ENCODE peak calls at places on chromosomes 6 and 20, in six cellular contexts. One of them, this sample, is unnamed.

GRCh38 chr6:42993445-42993844 is 9.1 kb downstream of the PPP2R5D start:
- DNase-seq in activated T-helper 2 cell treated with anti-CD3 and anti-CD28 coated beads, Interferon-gamma antibody, Interleukin-2, Interleukin-4, amounts not matched to agents 10 μg/mL and 5 μg/mL and 100 μg/mL, durations not matched to agents 14 hours and 24 hours and 36 hours: no peak
- DNase-seq in activated CD4-positive, alpha-beta T cell treated with anti-CD3 and anti-CD28 coated beads for 48 hours: no peak
- DNase-seq in cardiac muscle cell: no peak
- DNase-seq in dorsolateral prefrontal cortex: no peak
- DNase-seq in fibroblast of the aortic adventitia: no peak
- DNase-seq in this sample: no peak

GRCh38 chr20:58619847-58620431 is 31.1 kb upstream of the STX16 start:
- DNase-seq in activated T-helper 2 cell treated with anti-CD3 and anti-CD28 coated beads, Interferon-gamma antibody, Interleukin-2, Interleukin-4, amounts not matched to agents 10 μg/mL and 5 μg/mL and 100 μg/mL, durations not matched to agents 14 hours and 24 hours and 36 hours: no peak
- DNase-seq in activated CD4-positive, alpha-beta T cell treated with anti-CD3 and anti-CD28 coated beads for 48 hours: no peak
- DNase-seq in cardiac muscle cell: no peak
- DNase-seq in dorsolateral prefrontal cortex: no peak
- DNase-seq in fibroblast of the aortic adventitia: no peak
- DNase-seq in this sample: no peak

GRCh38 chr6:108715832-108716231 is 132.4 kb upstream of the ARMC2 start:
- DNase-seq in activated T-helper 2 cell treated with anti-CD3 and anti-CD28 coated beads, Interferon-gamma antibody, Interleukin-2, Interleukin-4, amounts not matched to agents 10 μg/mL and 5 μg/mL and 100 μg/mL, durations not matched to agents 14 hours and 24 hours and 36 hours: no peak
- DNase-seq in activated CD4-positive, alpha-beta T cell treated with anti-CD3 and anti-CD28 coated beads for 48 hours: no peak
- DNase-seq in cardiac muscle cell: peak
- DNase-seq in dorsolateral prefrontal cortex: no peak
- DNase-seq in fibroblast of the aortic adventitia: peak
- DNase-seq in this sample: no peak

GRCh38 chr6:88823998-88824397 is 139.4 kb downstream of the RNGTT start:
- DNase-seq in activated T-helper 2 cell treated with anti-CD3 and anti-CD28 coated beads, Interferon-gamma antibody, Interleukin-2, Interleukin-4, amounts not matched to agents 10 μg/mL and 5 μg/mL and 100 μg/mL, durations not matched to agents 14 hours and 24 hours and 36 hours: no peak
- DNase-seq in activated CD4-positive, alpha-beta T cell treated with anti-CD3 and anti-CD28 coated beads for 48 hours: no peak
- DNase-seq in cardiac muscle cell: no peak
- DNase-seq in dorsolateral prefrontal cortex: no peak
- DNase-seq in fibroblast of the aortic adventitia: peak
- DNase-seq in this sample: no peak

GRCh38 chr6:56949925-56950495 is 4.9 kb upstream of the BEND6 start:
- DNase-seq in activated T-helper 2 cell treated with anti-CD3 and anti-CD28 coated beads, Interferon-gamma antibody, Interleukin-2, Interleukin-4, amounts not matched to agents 10 μg/mL and 5 μg/mL and 100 μg/mL, durations not matched to agents 14 hours and 24 hours and 36 hours: no peak
- DNase-seq in activated CD4-positive, alpha-beta T cell treated with anti-CD3 and anti-CD28 coated beads for 48 hours: no peak
- DNase-seq in cardiac muscle cell: peak
- DNase-seq in dorsolateral prefrontal cortex: no peak
- DNase-seq in fibroblast of the aortic adventitia: peak
- DNase-seq in this sample: no peak

GRCh38 chr20:31542201-31542842 is 28.1 kb downstream of the HM13 start:
- DNase-seq in activated T-helper 2 cell treated with anti-CD3 and anti-CD28 coated beads, Interferon-gamma antibody, Interleukin-2, Interleukin-4, amounts not matched to agents 10 μg/mL and 5 μg/mL and 100 μg/mL, durations not matched to agents 14 hours and 24 hours and 36 hours: no peak
- DNase-seq in activated CD4-positive, alpha-beta T cell treated with anti-CD3 and anti-CD28 coated beads for 48 hours: peak
- DNase-seq in cardiac muscle cell: no peak
- DNase-seq in dorsolateral prefrontal cortex: no peak
- DNase-seq in fibroblast of the aortic adventitia: no peak
- DNase-seq in this sample: no peak

GRCh38 chr6:33590531-33591198 is 10.6 kb upstream of the BAK1 start:
- DNase-seq in activated T-helper 2 cell treated with anti-CD3 and anti-CD28 coated beads, Interferon-gamma antibody, Interleukin-2, Interleukin-4, amounts not matched to agents 10 μg/mL and 5 μg/mL and 100 μg/mL, durations not matched to agents 14 hours and 24 hours and 36 hours: no peak
- DNase-seq in activated CD4-positive, alpha-beta T cell treated with anti-CD3 and anti-CD28 coated beads for 48 hours: no peak
- DNase-seq in cardiac muscle cell: no peak
- DNase-seq in dorsolateral prefrontal cortex: no peak
- DNase-seq in fibroblast of the aortic adventitia: no peak
- DNase-seq in this sample: no peak

GRCh38 chr6:43970913-43971775 is 156.1 kb downstream of the MRPL14 start:
- DNase-seq in activated T-helper 2 cell treated with anti-CD3 and anti-CD28 coated beads, Interferon-gamma antibody, Interleukin-2, Interleukin-4, amounts not matched to agents 10 μg/mL and 5 μg/mL and 100 μg/mL, durations not matched to agents 14 hours and 24 hours and 36 hours: no peak
- DNase-seq in activated CD4-positive, alpha-beta T cell treated with anti-CD3 and anti-CD28 coated beads for 48 hours: no peak
- DNase-seq in cardiac muscle cell: no peak
- DNase-seq in dorsolateral prefrontal cortex: no peak
- DNase-seq in fibroblast of the aortic adventitia: no peak
- DNase-seq in this sample: peak

GRCh38 chr6:42402184-42402583 is 49.5 kb downstream of the TRERF1 start:
- DNase-seq in activated T-helper 2 cell treated with anti-CD3 and anti-CD28 coated beads, Interferon-gamma antibody, Interleukin-2, Interleukin-4, amounts not matched to agents 10 μg/mL and 5 μg/mL and 100 μg/mL, durations not matched to agents 14 hours and 24 hours and 36 hours: peak
- DNase-seq in activated CD4-positive, alpha-beta T cell treated with anti-CD3 and anti-CD28 coated beads for 48 hours: peak
- DNase-seq in cardiac muscle cell: peak
- DNase-seq in dorsolateral prefrontal cortex: no peak
- DNase-seq in fibroblast of the aortic adventitia: peak
- DNase-seq in this sample: no peak

GRCh38 chr6:111941686-111942330 is 68.6 kb upstream of the FYN start:
- DNase-seq in activated T-helper 2 cell treated with anti-CD3 and anti-CD28 coated beads, Interferon-gamma antibody, Interleukin-2, Interleukin-4, amounts not matched to agents 10 μg/mL and 5 μg/mL and 100 μg/mL, durations not matched to agents 14 hours and 24 hours and 36 hours: no peak
- DNase-seq in activated CD4-positive, alpha-beta T cell treated with anti-CD3 and anti-CD28 coated beads for 48 hours: no peak
- DNase-seq in cardiac muscle cell: peak
- DNase-seq in dorsolateral prefrontal cortex: no peak
- DNase-seq in fibroblast of the aortic adventitia: no peak
- DNase-seq in this sample: no peak

GRCh38 chr6:150139533-150139932 is 3.3 kb upstream of the PPP1R14C start:
- DNase-seq in activated T-helper 2 cell treated with anti-CD3 and anti-CD28 coated beads, Interferon-gamma antibody, Interleukin-2, Interleukin-4, amounts not matched to agents 10 μg/mL and 5 μg/mL and 100 μg/mL, durations not matched to agents 14 hours and 24 hours and 36 hours: no peak
- DNase-seq in activated CD4-positive, alpha-beta T cell treated with anti-CD3 and anti-CD28 coated beads for 48 hours: no peak
- DNase-seq in cardiac muscle cell: no peak
- DNase-seq in dorsolateral prefrontal cortex: no peak
- DNase-seq in fibroblast of the aortic adventitia: no peak
- DNase-seq in this sample: no peak

GRCh38 chr20:20366896-20367680 is 816 bp upstream of the INSM1 start:
- DNase-seq in activated T-helper 2 cell treated with anti-CD3 and anti-CD28 coated beads, Interferon-gamma antibody, Interleukin-2, Interleukin-4, amounts not matched to agents 10 μg/mL and 5 μg/mL and 100 μg/mL, durations not matched to agents 14 hours and 24 hours and 36 hours: no peak
- DNase-seq in activated CD4-positive, alpha-beta T cell treated with anti-CD3 and anti-CD28 coated beads for 48 hours: peak
- DNase-seq in cardiac muscle cell: no peak
- DNase-seq in dorsolateral prefrontal cortex: peak
- DNase-seq in fibroblast of the aortic adventitia: no peak
- DNase-seq in this sample: no peak

GRCh38 chr6:105459049-105459448 is 56.2 kb upstream of the PREP start:
- DNase-seq in activated T-helper 2 cell treated with anti-CD3 and anti-CD28 coated beads, Interferon-gamma antibody, Interleukin-2, Interleukin-4, amounts not matched to agents 10 μg/mL and 5 μg/mL and 100 μg/mL, durations not matched to agents 14 hours and 24 hours and 36 hours: no peak
- DNase-seq in activated CD4-positive, alpha-beta T cell treated with anti-CD3 and anti-CD28 coated beads for 48 hours: peak
- DNase-seq in cardiac muscle cell: no peak
- DNase-seq in dorsolateral prefrontal cortex: no peak
- DNase-seq in fibroblast of the aortic adventitia: peak
- DNase-seq in this sample: no peak

GRCh38 chr6:99790679-99791078 is 184.0 kb downstream of the PRDM13 start:
- DNase-seq in activated T-helper 2 cell treated with anti-CD3 and anti-CD28 coated beads, Interferon-gamma antibody, Interleukin-2, Interleukin-4, amounts not matched to agents 10 μg/mL and 5 μg/mL and 100 μg/mL, durations not matched to agents 14 hours and 24 hours and 36 hours: no peak
- DNase-seq in activated CD4-positive, alpha-beta T cell treated with anti-CD3 and anti-CD28 coated beads for 48 hours: no peak
- DNase-seq in cardiac muscle cell: no peak
- DNase-seq in dorsolateral prefrontal cortex: no peak
- DNase-seq in fibroblast of the aortic adventitia: peak
- DNase-seq in this sample: no peak

This sample was measured in gastrocnemius medialis.